ENCODE peak calls at places on chromosomes 12 and 14, in eight cellular contexts. H is foreskin keratinocyte, N is heart right ventricle, G is A549, D is fibroblast of mammary gland, W is B cell, K is AG04450, O is heart left ventricle. E is an unnamed sample.
A peak's percentile ranks its signal among the peaks of the same experiment; 100 is the strongest.

GRCh38 chr12:53267309-53268008 is 640 bp upstream of the ESPL1 start:
- DNase-seq in H (no peak), N (no peak), G (no peak), D (no peak), W (peak; percentile 45), K (no peak), O (no peak), E (no peak)

GRCh38 chr12:4615667-4616066 is 33.2 kb downstream of the AKAP3 start:
- DNase-seq in H (no peak), N (no peak), G (no peak), D (no peak), W (no peak), K (no peak), O (no peak), E (no peak)

GRCh38 chr12:20421338-20421890 is 53.1 kb downstream of the PDE3A start:
- DNase-seq in H (no peak), N (no peak), G (no peak), D (no peak), W (no peak), K (no peak), O (no peak), E (no peak)

GRCh38 chr14:81143793-81144192 is 77.0 kb downstream of the GTF2A1 start:
- DNase-seq in H (no peak), N (no peak), G (no peak), D (no peak), W (no peak), K (no peak), O (no peak), E (no peak)

GRCh38 chr14:61925043-61925442 is 162.8 kb downstream of the SNAPC1 start:
- DNase-seq in H (peak; percentile 28), N (no peak), G (no peak), D (no peak), W (peak; percentile 64), K (no peak), O (no peak), E (no peak)

GRCh38 chr12:13836116-13836515 is 145.3 kb downstream of the GRIN2B start:
- DNase-seq in H (no peak), N (no peak), G (no peak), D (no peak), W (no peak), K (no peak), O (no peak), E (no peak)

GRCh38 chr14:104598039-104598438 is 6.5 kb downstream of the TMEM179 start:
- DNase-seq in H (no peak), N (peak; percentile 2), G (no peak), D (no peak), W (no peak), K (no peak), O (no peak), E (no peak)

GRCh38 chr14:63781686-63782085 is 53.8 kb upstream of the SGPP1 start:
- DNase-seq in H (no peak), N (no peak), G (no peak), D (no peak), W (no peak), K (no peak), O (no peak), E (no peak)

GRCh38 chr12:22657538-22657937 is 32.6 kb downstream of the ETNK1 start:
- DNase-seq in H (peak; percentile 44), N (no peak), G (no peak), D (peak; percentile 73), W (no peak), K (no peak), O (no peak), E (no peak)

GRCh38 chr14:71231521-71232393 is 324.5 kb downstream of the PCNX1 start:
- DNase-seq in H (no peak), N (no peak), G (no peak), D (no peak), W (peak; percentile 41), K (no peak), O (no peak), E (no peak)

GRCh38 chr12:9149372-9149771 is 33.7 kb upstream of the A2M start:
- DNase-seq in H (no peak), N (no peak), G (no peak), D (no peak), W (no peak), K (no peak), O (no peak), E (no peak)

GRCh38 chr14:73786942-73787759 is 64.5 kb upstream of the PTGR2 start:
- DNase-seq in H (no peak), N (peak; percentile 71), G (no peak), D (peak; percentile 28), W (peak; percentile 84), K (no peak), O (peak; percentile 91), E (peak; percentile 54)

GRCh38 chr14:70731447-70732239 is 77.7 kb downstream of the MAP3K9 start:
- DNase-seq in H (peak; percentile 72), N (no peak), G (no peak), D (peak; percentile 40), W (no peak), K (no peak), O (no peak), E (no peak)

GRCh38 chr12:87425942-87426554 is 603.2 kb downstream of the C12orf50 start:
- DNase-seq in H (peak; percentile 78), N (no peak), G (no peak), D (peak; percentile 3), W (no peak), K (no peak), O (no peak), E (no peak)

GRCh38 chr12:31783996-31784645 is 55.3 kb upstream of the AMN1 start:
- DNase-seq in H (no peak), N (no peak), G (no peak), D (peak; percentile 24), W (no peak), K (no peak), O (no peak), E (no peak)

GRCh38 chr12:125330645-125331341 is 265.6 kb downstream of the AACS start:
- DNase-seq in H (peak; percentile 7), N (peak; percentile 51), G (peak; percentile 80), D (peak; percentile 6), W (peak; percentile 40), K (no peak), O (peak; percentile 85), E (peak; percentile 87)

GRCh38 chr12:112664569-112664968 is 127.0 kb upstream of the RPH3A start:
- DNase-seq in H (no peak), N (no peak), G (peak; percentile 10), D (no peak), W (no peak), K (no peak), O (no peak), E (peak; percentile 40)

GRCh38 chr14:49870908-49871307 is 18.3 kb upstream of the NEMF start:
- DNase-seq in H (no peak), N (no peak), G (no peak), D (no peak), W (no peak), K (no peak), O (no peak), E (no peak)

GRCh38 chr14:44613061-44613712 is 106.1 kb upstream of the FSCB start:
- DNase-seq in H (no peak), N (no peak), G (no peak), D (no peak), W (no peak), K (no peak), O (no peak), E (no peak)

GRCh38 chr12:115953450-115953849 is 324.0 kb downstream of the MED13L start:
- DNase-seq in H (no peak), N (no peak), G (no peak), D (no peak), W (no peak), K (no peak), O (no peak), E (no peak)

GRCh38 chr12:31922341-31923062 is 36.7 kb upstream of the RESF1 start:
- DNase-seq in H (peak; percentile 57), N (no peak), G (no peak), D (peak; percentile 44), W (no peak), K (no peak), O (no peak), E (no peak)

GRCh38 chr12:57110189-57111045 is 745 bp downstream of the STAT6 start:
- DNase-seq in H (no peak), N (peak; percentile 68), G (peak; percentile 64), D (peak; percentile 40), W (peak; percentile 90), K (no peak), O (peak; percentile 85), E (peak; percentile 42)
- TF ChIP-seq CTCF in H (no peak), N (no peak), G (no peak), D (no peak), W (no peak), K (no peak), O (no peak), E (no peak)

GRCh38 chr14:97410667-97411286 is 613.6 kb downstream of the VRK1 start:
- DNase-seq in H (no peak), N (no peak), G (no peak), D (no peak), W (no peak), K (no peak), O (no peak), E (no peak)
- TF ChIP-seq CTCF in H (no peak), N (no peak), G (no peak), D (no peak), W (no peak), K (no peak), O (no peak), E (no peak)

DNA sequence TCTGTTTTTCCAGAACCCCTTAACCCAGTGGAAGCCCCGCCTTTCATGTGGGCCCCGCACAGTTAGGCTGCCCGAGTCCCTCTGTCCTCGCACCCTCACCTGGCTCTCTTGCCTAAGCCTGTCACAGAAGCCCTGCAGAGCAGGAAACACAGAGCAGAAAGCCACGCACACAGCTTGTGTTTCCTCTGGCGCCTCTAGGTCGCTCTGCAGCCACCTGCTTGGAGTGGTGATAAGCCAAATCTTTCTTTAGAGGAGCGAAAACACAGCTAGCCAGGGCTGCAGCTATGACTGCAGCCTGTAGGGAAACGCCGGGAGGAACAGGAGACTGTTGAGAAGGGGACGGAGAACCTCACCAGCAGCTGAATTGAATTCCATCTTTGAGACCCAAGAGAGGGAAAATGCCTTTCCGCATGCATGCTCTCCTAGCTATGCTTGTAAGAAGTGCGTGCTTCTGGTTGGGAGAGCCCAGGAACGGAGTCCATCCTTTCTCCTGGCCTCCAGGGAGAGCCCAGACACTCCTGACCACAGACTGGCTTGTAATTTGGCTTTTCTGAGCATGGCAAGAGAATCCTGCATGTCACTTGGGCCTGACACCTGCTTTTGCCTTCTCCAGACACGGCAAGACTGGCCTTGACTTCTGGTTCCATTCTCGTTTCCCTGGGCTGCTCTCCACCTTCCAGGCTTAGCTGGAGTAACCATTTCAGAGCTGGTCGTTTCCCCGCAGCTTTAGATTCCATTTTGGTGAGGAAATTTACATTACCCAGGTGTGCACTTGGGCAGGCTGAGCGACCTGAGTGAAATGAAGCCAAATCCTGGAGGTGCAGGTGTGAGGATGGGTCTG is 301.6 kb downstream of the CACNA1C start:
- DNase-seq in H (no peak), N (no peak), G (no peak), D (no peak), W (no peak), K (no peak), O (no peak), E (no peak)
- TF ChIP-seq CTCF in H (no peak), N (no peak), G (no peak), D (no peak), W (no peak), K (no peak), O (no peak), E (peak; percentile 17)

DNA sequence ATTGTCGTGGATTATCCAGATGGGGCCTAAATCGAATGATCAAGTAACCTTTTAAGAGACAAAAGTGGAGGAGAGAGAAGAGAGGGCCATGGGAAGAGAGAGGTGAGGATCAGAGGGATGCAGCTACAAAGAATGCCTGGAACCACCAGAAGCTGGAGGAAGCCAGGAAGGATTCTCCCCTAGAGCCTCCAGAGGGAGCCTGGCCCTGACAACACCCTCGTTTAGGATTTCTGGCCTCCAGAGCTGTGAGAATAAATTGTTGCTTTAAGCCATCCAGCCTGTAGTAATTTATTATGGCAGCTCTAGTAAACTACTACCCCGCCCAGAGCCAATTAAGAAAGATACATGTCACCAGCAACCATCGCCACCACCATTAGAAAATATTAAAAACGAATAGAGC is 46.2 kb upstream of the GSC start:
- DNase-seq in H (no peak), N (no peak), G (no peak), D (peak; percentile 3), W (no peak), K (no peak), O (no peak), E (no peak)
- TF ChIP-seq CTCF in H (no peak), N (no peak), G (no peak), D (peak; percentile 7), W (no peak), K (no peak), O (no peak), E (peak; percentile 9)

E was measured in progenitor cell of endocrine pancreas.